ENCODE peak calls at places on chromosomes 1 and 21, in five cellular contexts. Z, B, Q, J and K are unnamed samples.

GRCh38 chr1:16085521-16085920 is 12.1 kb upstream of the FAM131C start:
- DNase-seq in B (peak), Z (no peak), Q (no peak), J (no peak), K (no peak)

GRCh38 chr1:242178924-242179708 is 180.2 kb upstream of the MAP1LC3C start:
- DNase-seq in Z (no peak), Q (no peak), J (no peak), B (no peak), K (no peak)

GRCh38 chr1:54863267-54863665 is 23.7 kb downstream of the DHCR24 start:
- DNase-seq in Z (no peak), J (no peak), Q (no peak), B (peak), K (no peak)

GRCh38 chr1:239044829-239045228 is 341.5 kb upstream of the CHRM3 start:
- DNase-seq in Q (no peak), B (no peak), J (no peak), Z (no peak), K (no peak)

GRCh38 chr1:173997796-173998195 is 24.4 kb downstream of the RC3H1 start:
- DNase-seq in B (no peak), J (no peak), Z (no peak), Q (no peak), K (no peak)

GRCh38 chr1:108533351-108534083 is 26.4 kb upstream of the EEIG2 start:
- DNase-seq in Q (no peak), Z (no peak), J (no peak), B (no peak), K (no peak)

GRCh38 chr1:185157599-185158469 is 867 bp downstream of the SWT1 start:
- DNase-seq in B (no peak), Q (peak), J (no peak), Z (no peak), K (no peak)

GRCh38 chr1:54460861-54461382 is 54.7 kb upstream of the SSBP3 start:
- DNase-seq in J (no peak), Q (no peak), Z (no peak), B (peak), K (no peak)

GRCh38 chr1:14426854-14427253 is 171.6 kb upstream of the KAZN start:
- DNase-seq in J (no peak), Q (no peak), B (no peak), Z (no peak), K (no peak)

GRCh38 chr1:64545118-64545916 is 75.4 kb downstream of the CACHD1 start:
- DNase-seq in Z (no peak), J (no peak), B (no peak), Q (no peak), K (no peak)

GRCh38 chr1:79380078-79380477 is 373.5 kb upstream of the ADGRL4 start:
- DNase-seq in B (no peak), Z (no peak), J (no peak), Q (no peak), K (no peak)

GRCh38 chr1:25744140-25744581 is 55.8 kb upstream of the SELENON start:
- DNase-seq in Z (peak), Q (peak), J (peak), B (peak), K (no peak)

GRCh38 chr1:198686069-198686728 is 47.4 kb downstream of the PTPRC start:
- DNase-seq in Z (no peak), J (peak), B (no peak), Q (no peak), K (no peak)

GRCh38 chr21:42336065-42336464 is 14.7 kb downstream of the TFF2 start:
- DNase-seq in B (no peak), J (no peak), Q (no peak), Z (no peak), K (no peak)

GRCh38 chr1:53390261-53390660 is 62.4 kb upstream of the LRP8 start:
- DNase-seq in B (no peak), Z (no peak), J (no peak), Q (peak), K (no peak)

GRCh38 chr21:41741253-41742072 is 25.4 kb downstream of the RIPK4 start:
- DNase-seq in Z (no peak), Q (no peak), B (peak), J (no peak), K (no peak)

GRCh38 chr1:109786107-109786470 is 22.4 kb upstream of the EPS8L3 start:
- DNase-seq in Q (no peak), J (no peak), B (peak), Z (no peak), K (no peak)

GRCh38 chr1:64934115-64934880 is 32.1 kb downstream of the JAK1 start:
- DNase-seq in B (no peak), Q (peak), J (peak), Z (no peak), K (no peak)

GRCh38 chr1:41728403-41729202 is 190.1 kb downstream of the HIVEP3 start:
- DNase-seq in J (no peak), B (no peak), Q (no peak), Z (peak), K (no peak)

GRCh38 chr1:33334081-33334552 is 13.2 kb upstream of the A3GALT2 start:
- DNase-seq in J (no peak), Z (peak), Q (peak), B (peak), K (no peak)

GRCh38 chr1:220307528-220308100 is 35.4 kb upstream of the RAB3GAP2 start:
- DNase-seq in Z (no peak), J (no peak), B (no peak), Q (no peak), K (no peak)

GRCh38 chr21:45041984-45042663 is 32.3 kb upstream of the ADARB1 start:
- DNase-seq in Q (no peak), Z (no peak), J (no peak), B (no peak), K (no peak)

GRCh38 chr1:20199410-20199809 is 13.1 kb upstream of the PLA2G2C start:
- DNase-seq in Q (no peak), Z (no peak), B (no peak), J (peak), K (peak)

GRCh38 chr1:184583837-184584236 is 170.8 kb downstream of the EDEM3 start:
- DNase-seq in Q (no peak), J (no peak), Z (no peak), B (no peak), K (no peak)

GRCh38 chr1:222798111-222798510 is 16.7 kb upstream of the DISP1 start:
- DNase-seq in B (no peak), Q (no peak), Z (no peak), J (peak), K (no peak)

GRCh38 chr1:231512147-231512698 is 16.2 kb upstream of the TSNAX start:
- DNase-seq in J (peak), Z (no peak), Q (no peak), B (no peak), K (peak)

GRCh38 chr1:22142315-22143064 is 407 bp downstream of the WNT4 start:
- DNase-seq in Q (no peak), Z (no peak), B (no peak), J (peak), K (no peak)

GRCh38 chr1:79885101-79885500 is 878.6 kb upstream of the ADGRL4 start:
- DNase-seq in B (no peak), J (no peak), Z (no peak), Q (no peak), K (no peak)

GRCh38 chr1:6596886-6597776 is 5.5 kb downstream of the KLHL21 start:
- DNase-seq in Q (no peak), Z (no peak), B (no peak), J (no peak), K (no peak)

GRCh38 chr1:68644521-68644920 is 147.6 kb upstream of the DEPDC1 start:
- DNase-seq in B (no peak), Q (no peak), Z (no peak), J (no peak), K (no peak)

GRCh38 chr21:46454634-46455390 is 3.9 kb upstream of the DIP2A start:
- DNase-seq in Q (no peak), J (no peak), Z (no peak), B (no peak), K (no peak)

GRCh38 chr1:116130376-116130775 is 19.2 kb downstream of the MAB21L3 start:
- DNase-seq in Z (no peak), B (no peak), Q (no peak), J (no peak), K (no peak)

DNA sequence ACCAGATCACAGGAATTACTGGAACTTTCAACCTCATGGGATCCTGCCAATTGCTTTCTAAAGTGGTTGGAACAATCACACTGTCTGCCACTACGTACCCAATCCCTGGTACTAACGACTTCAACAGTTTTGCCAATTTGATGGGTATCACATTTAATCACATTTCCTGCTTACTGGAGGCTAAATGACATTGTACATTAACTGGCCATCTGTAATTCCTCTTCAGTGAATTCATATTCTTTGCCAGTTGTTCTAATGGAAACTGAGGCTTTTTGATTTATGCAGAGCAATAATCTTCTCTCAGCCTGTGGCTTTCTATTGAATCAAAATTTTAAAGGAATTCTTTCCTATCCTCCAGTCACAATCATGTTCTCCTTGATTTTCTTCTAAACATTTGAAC is 38.2 kb downstream of the LGALS8 start:
- DNase-seq in Q (no peak), J (no peak), B (no peak), Z (no peak), K (no peak)
- H3K27ac ChIP-seq in Q (no peak), J (no peak), B (no peak), Z (no peak), K (no peak)

GRCh38 chr1:30750751-30751291 is 6.8 kb downstream of the LAPTM5 start:
- DNase-seq in B (no peak), J (no peak), Q (no peak), Z (no peak), K (no peak)
- H3K27ac ChIP-seq in B (no peak), J (peak), Q (no peak), Z (peak), K (no peak)

GRCh38 chr1:169484683-169485426 is 889 bp downstream of the SLC19A2 start:
- DNase-seq in Z (peak), B (peak), J (peak), Q (peak), K (no peak)

GRCh38 chr1:169485427-169486280 is at the start of gene SLC19A2:
- DNase-seq in Q (peak), Z (peak), B (peak), J (peak), K (peak)

GRCh38 chr1:169486281-169486904 is 649 bp upstream of the SLC19A2 start:
- DNase-seq in Q (no peak), B (no peak), J (peak), Z (no peak), K (no peak)

GRCh38 chr1:169483500-169483966 is 2.2 kb downstream of the SLC19A2 start:
- DNase-seq in Z (no peak), J (no peak), B (no peak), Q (peak), K (no peak)

GRCh38 chr1:169484107-169484506 is 1.6 kb downstream of the SLC19A2 start:
- DNase-seq in J (peak), B (no peak), Q (no peak), Z (no peak), K (no peak)
- H3K27ac ChIP-seq in J (no peak), B (no peak), Q (peak), Z (no peak), K (peak)

GRCh38 chr1:86713477-86713876 is 9.1 kb downstream of the SH3GLB1 start:
- DNase-seq in Z (no peak), B (no peak), Q (no peak), J (no peak), K (no peak)

GRCh38 chr1:86718786-86719185 is 14.4 kb downstream of the SH3GLB1 start:
- DNase-seq in Z (no peak), B (no peak), J (no peak), Q (no peak), K (no peak)

GRCh38 chr1:86712088-86712860 is 7.9 kb downstream of the SH3GLB1 start:
- DNase-seq in Q (no peak), J (no peak), B (no peak), Z (no peak), K (no peak)

GRCh38 chr1:86714561-86715244 is 10.3 kb downstream of the SH3GLB1 start:
- DNase-seq in Q (no peak), Z (no peak), J (peak), B (no peak), K (no peak)

DNA sequence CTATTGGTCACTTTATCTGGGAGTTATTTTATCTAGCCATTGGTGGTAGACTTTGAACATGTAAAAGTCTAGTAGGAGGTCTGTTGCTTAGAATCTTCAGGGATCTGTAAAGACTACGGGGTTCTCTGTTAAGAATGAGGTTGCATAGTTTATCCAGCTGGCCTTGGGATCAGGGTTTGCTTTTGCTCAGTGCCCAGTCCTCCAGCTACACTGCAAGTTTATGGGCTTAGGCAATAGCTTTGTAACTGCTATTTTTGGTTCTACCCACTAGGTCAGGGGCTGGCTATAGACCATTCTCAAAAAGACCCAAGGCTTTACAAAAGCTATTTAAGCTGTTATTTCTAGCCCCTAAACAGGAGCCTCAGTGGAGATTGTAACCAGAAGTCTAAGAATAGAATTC is 9.8 kb downstream of the SH3GLB1 start:
- DNase-seq in Q (no peak), J (no peak), Z (no peak), B (no peak), K (no peak)
- H3K27ac ChIP-seq in Q (no peak), J (no peak), Z (no peak), B (no peak), K (peak)

DNA sequence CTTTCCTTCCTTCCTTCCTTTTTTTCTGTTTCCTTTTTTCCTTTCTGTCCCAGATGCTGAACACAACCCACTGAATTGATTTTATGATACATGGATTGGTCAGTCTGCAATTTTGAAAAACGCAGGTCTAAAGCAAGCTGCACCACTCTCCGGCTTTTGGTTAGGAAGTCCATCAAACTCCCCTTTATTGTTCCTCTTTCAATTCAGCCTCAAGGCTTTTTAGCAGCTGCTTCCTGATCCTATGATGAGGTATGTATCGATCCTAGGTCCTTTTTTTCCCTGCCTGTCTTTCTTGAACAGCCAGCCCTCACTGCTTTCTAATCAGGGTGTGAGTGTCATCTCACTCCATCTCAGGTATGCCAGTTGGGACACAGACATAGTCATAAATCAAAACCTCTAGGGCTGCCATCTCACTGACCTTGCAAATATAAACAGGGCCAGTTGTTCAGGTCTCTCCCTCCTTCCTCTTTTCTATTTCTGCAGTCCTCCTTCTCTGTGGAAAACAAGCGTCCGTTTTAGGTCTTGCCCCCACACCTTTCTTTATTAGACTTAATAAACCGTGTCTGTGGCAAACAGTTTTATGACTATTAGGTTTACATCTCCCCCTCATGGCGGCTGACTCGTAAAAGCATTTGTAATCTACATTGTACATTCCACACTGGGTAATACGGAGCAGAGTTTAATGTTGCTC is 11.4 kb downstream of the STYXL2 start:
- DNase-seq in Q (no peak), Z (no peak), B (no peak), J (no peak), K (no peak)
- H3K27ac ChIP-seq in Q (no peak), Z (no peak), B (no peak), J (no peak), K (no peak)